ENCODE peak calls at places on chromosomes 7 and 10, in nine cellular contexts. K, M, Z, H, Y, V, N, G and C are unnamed samples.

GRCh38 chr7:158228986-158229385 is 358.6 kb downstream of the PTPRN2 start:
- DNase-seq in K (no peak), M (no peak), Z (no peak), H (no peak), Y (no peak), V (no peak), N (no peak), G (no peak), C (no peak)

GRCh38 chr7:19107392-19108147 is 9.9 kb downstream of the TWIST1 start:
- DNase-seq in K (no peak), M (no peak), Z (peak), H (no peak), Y (no peak), V (no peak), N (peak), G (peak), C (no peak)

GRCh38 chr7:44220732-44221131 is 20.0 kb downstream of the YKT6 start:
- DNase-seq in K (no peak), M (no peak), Z (no peak), H (no peak), Y (no peak), V (no peak), N (no peak), G (no peak), C (no peak)

GRCh38 chr10:60963441-60964256 is 19.7 kb upstream of the RHOBTB1 start:
- DNase-seq in K (no peak), M (no peak), Z (peak), H (no peak), Y (peak), V (no peak), N (peak), G (peak), C (no peak)

GRCh38 chr7:2355079-2356008 is 717 bp downstream of the EIF3B start:
- DNase-seq in K (peak), M (peak), Z (no peak), H (no peak), Y (no peak), V (no peak), N (no peak), G (no peak), C (no peak)

GRCh38 chr10:132446661-132447445 is 49.9 kb downstream of the PWWP2B start:
- DNase-seq in K (peak), M (peak), Z (no peak), H (peak), Y (peak), V (peak), N (peak), G (peak), C (peak)

GRCh38 chr7:74275401-74275881 is 13.8 kb upstream of the CLIP2 start:
- DNase-seq in K (peak), M (peak), Z (no peak), H (no peak), Y (no peak), V (no peak), N (no peak), G (no peak), C (no peak)

GRCh38 chr7:20403356-20403755 is 72.7 kb downstream of the ITGB8 start:
- DNase-seq in K (no peak), M (no peak), Z (peak), H (no peak), Y (no peak), V (no peak), N (no peak), G (peak), C (no peak)

GRCh38 chr7:55348502-55348901 is 16.6 kb upstream of the LANCL2 start:
- DNase-seq in K (no peak), M (no peak), Z (peak), H (no peak), Y (no peak), V (no peak), N (peak), G (peak), C (no peak)

GRCh38 chr10:47264797-47265281 is 35.2 kb upstream of the GDF10 start:
- DNase-seq in K (no peak), M (peak), Z (no peak), H (no peak), Y (no peak), V (no peak), N (no peak), G (no peak), C (no peak)

GRCh38 chr10:43569681-43570080 is 4.7 kb downstream of the ZNF239 start:
- DNase-seq in K (no peak), M (no peak), Z (no peak), H (no peak), Y (no peak), V (no peak), N (no peak), G (no peak), C (no peak)

GRCh38 chr7:141660259-141660658 is 41.7 kb downstream of the DENND11 start:
- DNase-seq in K (no peak), M (no peak), Z (no peak), H (no peak), Y (no peak), V (no peak), N (peak), G (no peak), C (no peak)

GRCh38 chr7:75905785-75906604 is 9.0 kb upstream of the POR start:
- DNase-seq in K (peak), M (no peak), Z (peak), H (no peak), Y (peak), V (no peak), N (peak), G (peak), C (no peak)

GRCh38 chr7:102079140-102080002 is 207.3 kb upstream of the SH2B2 start:
- DNase-seq in K (no peak), M (no peak), Z (no peak), H (no peak), Y (no peak), V (no peak), N (no peak), G (no peak), C (no peak)

GRCh38 chr7:35846816-35847412 is 46.1 kb downstream of the SEPTIN7 start:
- DNase-seq in K (no peak), M (no peak), Z (no peak), H (no peak), Y (no peak), V (no peak), N (no peak), G (no peak), C (no peak)

GRCh38 chr10:115903845-115904244 is 369.2 kb downstream of the GFRA1 start:
- DNase-seq in K (no peak), M (no peak), Z (no peak), H (no peak), Y (no peak), V (no peak), N (no peak), G (no peak), C (no peak)

GRCh38 chr7:2814682-2815522 is 29.2 kb downstream of the GNA12 start:
- DNase-seq in K (no peak), M (no peak), Z (no peak), H (no peak), Y (no peak), V (no peak), N (peak), G (no peak), C (no peak)

GRCh38 chr10:25017247-25017590 is 807 bp downstream of the THNSL1 start:
- DNase-seq in K (no peak), M (no peak), Z (no peak), H (peak), Y (no peak), V (peak), N (no peak), G (no peak), C (peak)

GRCh38 chr7:106265133-106265532 is 19.6 kb downstream of the NAMPT start:
- DNase-seq in K (no peak), M (no peak), Z (no peak), H (no peak), Y (no peak), V (no peak), N (no peak), G (no peak), C (no peak)

GRCh38 chr10:124354411-124355382 is 64.0 kb downstream of the OAT start:
- DNase-seq in K (peak), M (peak), Z (peak), H (peak), Y (no peak), V (peak), N (peak), G (peak), C (no peak)

GRCh38 chr7:3862774-3863173 is 561.7 kb downstream of the SDK1 start:
- DNase-seq in K (no peak), M (no peak), Z (no peak), H (no peak), Y (no peak), V (no peak), N (no peak), G (no peak), C (no peak)

GRCh38 chr7:6260291-6261183 is 11.9 kb downstream of the CYTH3 start:
- DNase-seq in K (no peak), M (no peak), Z (peak), H (no peak), Y (no peak), V (no peak), N (no peak), G (peak), C (no peak)

GRCh38 chr10:51422311-51423120 is 276.9 kb downstream of the CSTF2T start:
- DNase-seq in K (peak), M (peak), Z (peak), H (peak), Y (no peak), V (no peak), N (peak), G (peak), C (peak)

GRCh38 chr7:72709909-72710308 is 118.1 kb downstream of the TYW1B start:
- DNase-seq in K (no peak), M (no peak), Z (no peak), H (no peak), Y (no peak), V (no peak), N (no peak), G (no peak), C (no peak)

GRCh38 chr7:42876182-42877068 is 35.4 kb downstream of the C7orf25 start:
- DNase-seq in K (peak), M (peak), Z (peak), H (peak), Y (no peak), V (peak), N (peak), G (peak), C (peak)

GRCh38 chr7:45176091-45176490 is 18.5 kb downstream of the RAMP3 start:
- DNase-seq in K (no peak), M (no peak), Z (no peak), H (no peak), Y (no peak), V (no peak), N (no peak), G (no peak), C (no peak)

GRCh38 chr7:92461027-92462003 is 14.0 kb downstream of the GATAD1 start:
- DNase-seq in K (peak), M (peak), Z (peak), H (peak), Y (no peak), V (peak), N (peak), G (peak), C (peak)

GRCh38 chr10:34931216-34931615 is 116.1 kb upstream of the PARD3 start:
- DNase-seq in K (no peak), M (no peak), Z (no peak), H (no peak), Y (no peak), V (no peak), N (no peak), G (no peak), C (no peak)

GRCh38 chr10:68792115-68792514 is 35.2 kb upstream of the STOX1 start:
- DNase-seq in K (no peak), M (no peak), Z (peak), H (no peak), Y (no peak), V (no peak), N (peak), G (peak), C (no peak)
- TF ChIP-seq CTCF in K (no peak), M (peak), Z (no peak), H (no peak), Y (peak), V (no peak), N (peak), G (no peak), C (no peak)

DNA sequence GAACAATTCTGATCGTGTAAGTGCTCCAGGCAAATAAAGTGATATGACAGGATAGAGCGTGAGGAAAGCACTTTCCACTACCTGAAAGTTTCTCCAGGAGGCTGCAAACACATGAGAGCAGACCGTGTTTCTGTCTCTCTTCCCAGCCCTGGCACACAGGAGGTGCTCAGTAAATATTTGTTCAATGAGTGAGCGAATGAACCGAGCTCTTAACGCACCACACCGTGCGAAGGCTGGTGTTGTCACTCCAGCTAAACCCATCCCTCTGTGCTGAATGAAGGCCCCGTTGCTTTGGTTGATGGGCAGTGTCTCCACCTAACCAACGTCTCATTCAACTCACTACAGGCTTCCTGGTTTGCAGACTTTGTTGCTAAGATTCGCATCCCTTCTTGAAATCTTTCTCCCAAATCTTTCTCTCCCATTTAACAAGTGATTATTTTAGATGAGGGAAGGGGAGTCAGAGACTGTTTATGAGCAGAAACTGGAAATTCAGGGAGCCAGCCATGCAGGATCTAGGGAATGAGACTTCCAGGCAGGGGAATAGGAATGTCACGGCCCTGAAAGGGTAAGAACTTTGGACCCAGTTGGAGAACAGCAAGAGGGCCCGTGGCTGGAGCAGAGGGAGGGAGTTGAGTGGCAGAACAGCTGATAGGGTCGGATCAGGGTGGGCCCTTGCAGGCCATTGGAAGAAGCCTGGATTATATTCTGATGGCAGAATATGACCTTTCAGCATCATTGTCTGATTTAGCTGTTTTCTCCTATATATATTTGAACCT is 282.6 kb downstream of the CAMK1D start:
- DNase-seq in K (no peak), M (no peak), Z (no peak), H (no peak), Y (no peak), V (no peak), N (no peak), G (no peak), C (no peak)
- TF ChIP-seq CTCF in K (no peak), M (no peak), Z (no peak), H (no peak), Y (no peak), V (no peak), N (no peak), G (no peak), C (no peak)

GRCh38 chr10:100346351-100346764 is 675 bp upstream of the SCD start:
- DNase-seq in K (peak), M (peak), Z (peak), H (peak), Y (no peak), V (peak), N (peak), G (peak), C (peak)

GRCh38 chr10:100346765-100347567 is at the start of gene SCD:
- DNase-seq in K (peak), M (peak), Z (peak), H (peak), Y (peak), V (peak), N (peak), G (peak), C (peak)

GRCh38 chr10:100349087-100349486 is 2.1 kb downstream of the SCD start:
- DNase-seq in K (no peak), M (no peak), Z (no peak), H (no peak), Y (no peak), V (no peak), N (no peak), G (no peak), C (no peak)

GRCh38 chr10:100348389-100348927 is 1.4 kb downstream of the SCD start:
- DNase-seq in K (no peak), M (no peak), Z (no peak), H (no peak), Y (no peak), V (no peak), N (no peak), G (no peak), C (no peak)

GRCh38 chr10:100347568-100348195 is 649 bp downstream of the SCD start:
- DNase-seq in K (no peak), M (no peak), Z (no peak), H (no peak), Y (no peak), V (no peak), N (no peak), G (no peak), C (no peak)
- TF ChIP-seq CTCF in K (no peak), M (no peak), Z (no peak), H (no peak), Y (no peak), V (no peak), N (no peak), G (no peak), C (no peak)

GRCh38 chr7:133921635-133922182 is 205.4 kb upstream of the LRGUK start:
- DNase-seq in K (no peak), M (no peak), Z (no peak), H (no peak), Y (no peak), V (no peak), N (no peak), G (no peak), C (no peak)
- TF ChIP-seq CTCF in K (no peak), M (no peak), Z (no peak), H (no peak), Y (no peak), V (no peak), N (no peak), G (no peak), C (no peak)